ENCODE peak calls at places on chromosomes 3 and 15, in nine cellular contexts. S, Y, I, N, F, P, H, D and M are unnamed samples.

GRCh38 chr3:127803619-127804018 is 18.7 kb downstream of the MGLL start:
- DNase-seq in S (no peak), Y (no peak), I (peak; percentile 98), N (no peak), F (peak; percentile 88), P (peak; percentile 72), H (peak; percentile 85), D (no peak), M (no peak)

GRCh38 chr3:16028604-16029003 is 145.9 kb upstream of the GALNT15 start:
- DNase-seq in S (no peak), Y (no peak), I (peak; percentile 31), N (no peak), F (peak; percentile 45), P (no peak), H (no peak), D (no peak), M (no peak)

GRCh38 chr3:85589145-85589544 is 630.4 kb downstream of the CADM2 start:
- DNase-seq in S (no peak), Y (no peak), I (peak; percentile 41), N (no peak), F (peak; percentile 4), P (no peak), H (peak; percentile 73), D (no peak), M (no peak)

GRCh38 chr3:124529826-124530571 is 200.3 kb upstream of the UMPS start:
- DNase-seq in S (no peak), Y (no peak), I (peak; percentile 34), N (no peak), F (no peak), P (no peak), H (no peak), D (no peak), M (no peak)

GRCh38 chr3:160885791-160886286 is 129.8 kb downstream of the PPM1L start:
- DNase-seq in S (no peak), Y (peak; percentile 13), I (peak; percentile 75), N (peak; percentile 22), F (peak; percentile 25), P (peak; percentile 38), H (peak; percentile 92), D (peak; percentile 60), M (no peak)

GRCh38 chr3:167102071-167102470 is 278.0 kb downstream of the ZBBX start:
- DNase-seq in S (no peak), Y (no peak), I (peak; percentile 5), N (no peak), F (no peak), P (no peak), H (no peak), D (peak; percentile 54), M (no peak)

GRCh38 chr15:93072440-93073394 is 16.3 kb downstream of the RGMA start:
- DNase-seq in S (peak; percentile 69), Y (no peak), I (peak; percentile 53), N (peak; percentile 85), F (peak; percentile 58), P (no peak), H (peak; percentile 58), D (peak; percentile 86), M (peak; percentile 58)

GRCh38 chr3:169348981-169349942 is 314.2 kb downstream of the MECOM start:
- DNase-seq in S (no peak), Y (no peak), I (peak; percentile 13), N (no peak), F (peak; percentile 57), P (no peak), H (peak; percentile 9), D (no peak), M (no peak)

GRCh38 chr3:121998030-121998580 is 23.9 kb downstream of the ILDR1 start:
- DNase-seq in S (peak; percentile 22), Y (no peak), I (peak; percentile 76), N (no peak), F (peak; percentile 16), P (no peak), H (peak; percentile 18), D (no peak), M (no peak)

GRCh38 chr15:101011582-101011981 is 92.4 kb downstream of the LRRK1 start:
- DNase-seq in S (no peak), Y (no peak), I (no peak), N (no peak), F (no peak), P (no peak), H (no peak), D (peak; percentile 15), M (no peak)

GRCh38 chr3:172751188-172751571 is 654 bp downstream of the ECT2 start:
- DNase-seq in S (no peak), Y (no peak), I (peak; percentile 25), N (no peak), F (peak; percentile 39), P (no peak), H (peak; percentile 34), D (no peak), M (no peak)

GRCh38 chr15:85571780-85572179 is 191.4 kb downstream of the AKAP13 start:
- DNase-seq in S (no peak), Y (no peak), I (no peak), N (no peak), F (no peak), P (no peak), H (no peak), D (no peak), M (no peak)

GRCh38 chr3:164351126-164351525 is 727.2 kb downstream of the SI start:
- DNase-seq in S (no peak), Y (no peak), I (no peak), N (no peak), F (no peak), P (no peak), H (no peak), D (no peak), M (no peak)
- TF ChIP-seq CTCF in S (no peak), Y (no peak), I (no peak), N (no peak), F (no peak), P (no peak), H (no peak), D (no peak), M (no peak)

GRCh38 chr15:80474224-80474619 is 70.0 kb downstream of the ARNT2 start:
- DNase-seq in S (no peak), Y (no peak), I (no peak), N (no peak), F (no peak), P (no peak), H (no peak), D (no peak), M (no peak)

GRCh38 chr15:80473574-80474223 is 69.5 kb downstream of the ARNT2 start:
- DNase-seq in S (no peak), Y (no peak), I (no peak), N (no peak), F (no peak), P (no peak), H (no peak), D (no peak), M (no peak)

GRCh38 chr15:80476036-80476435 is 71.9 kb downstream of the ARNT2 start:
- DNase-seq in S (no peak), Y (no peak), I (peak; percentile 71), N (no peak), F (no peak), P (no peak), H (no peak), D (no peak), M (no peak)

GRCh38 chr15:80474751-80475295 is 70.6 kb downstream of the ARNT2 start:
- DNase-seq in S (no peak), Y (no peak), I (no peak), N (no peak), F (no peak), P (no peak), H (no peak), D (no peak), M (no peak)

GRCh38 chr15:80475572-80475971 is 71.4 kb downstream of the ARNT2 start:
- DNase-seq in S (no peak), Y (no peak), I (no peak), N (no peak), F (no peak), P (no peak), H (no peak), D (no peak), M (no peak)
- TF ChIP-seq CTCF in S (peak; percentile 46), Y (peak; percentile 20), I (peak; percentile 40), N (no peak), F (peak; percentile 41), P (peak; percentile 28), H (peak; percentile 27), D (peak; percentile 56), M (no peak)

GRCh38 chr3:133972156-133972555 is 57.6 kb downstream of the SLCO2A1 start:
- DNase-seq in S (no peak), Y (no peak), I (no peak), N (no peak), F (no peak), P (no peak), H (no peak), D (no peak), M (no peak)

GRCh38 chr3:133977568-133977967 is 52.2 kb downstream of the SLCO2A1 start:
- DNase-seq in S (no peak), Y (no peak), I (no peak), N (peak; percentile 38), F (no peak), P (no peak), H (no peak), D (no peak), M (no peak)

GRCh38 chr3:133970916-133971315 is 58.8 kb downstream of the SLCO2A1 start:
- DNase-seq in S (no peak), Y (no peak), I (no peak), N (no peak), F (no peak), P (no peak), H (no peak), D (no peak), M (no peak)

GRCh38 chr3:133967992-133968892 is 61.5 kb downstream of the SLCO2A1 start:
- DNase-seq in S (no peak), Y (no peak), I (no peak), N (no peak), F (no peak), P (no peak), H (no peak), D (no peak), M (no peak)

DNA sequence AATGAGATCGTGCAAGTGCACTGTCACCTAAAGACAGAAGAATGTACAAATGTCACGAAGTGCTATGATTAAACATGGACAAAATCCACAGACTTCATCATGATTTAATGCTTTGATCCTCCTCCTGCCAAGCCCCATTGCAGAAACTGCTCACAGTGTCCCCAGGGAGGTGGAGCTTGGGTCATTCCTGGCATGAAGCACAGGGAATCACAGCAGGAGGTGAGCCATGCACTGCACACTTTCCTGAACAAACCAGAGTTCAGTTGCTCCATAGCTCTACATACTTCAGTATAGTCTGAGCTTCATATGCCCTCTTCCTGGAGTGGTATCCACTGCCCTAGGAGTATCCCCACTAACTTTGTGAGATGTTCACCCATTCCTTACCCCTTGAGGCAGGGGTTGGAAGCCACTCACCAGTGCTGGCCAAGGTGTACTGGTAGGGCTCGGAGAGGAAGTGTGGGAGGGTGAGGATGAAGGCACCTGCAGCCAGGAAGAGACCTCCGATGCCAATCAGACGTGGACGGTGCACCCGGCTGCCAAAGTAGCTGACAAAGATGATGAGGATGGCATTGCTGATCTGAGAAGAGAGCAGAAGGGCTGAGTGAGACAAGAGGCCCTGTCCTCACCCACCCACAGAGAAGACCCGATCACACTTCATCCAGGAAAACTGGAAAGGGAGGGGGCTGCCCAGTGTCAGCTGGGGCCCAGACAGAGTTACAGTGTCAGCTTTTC is 56.3 kb downstream of the SLCO2A1 start:
- DNase-seq in S (no peak), Y (no peak), I (peak; percentile 82), N (no peak), F (peak; percentile 22), P (no peak), H (no peak), D (no peak), M (no peak)
- TF ChIP-seq CTCF in S (no peak), Y (no peak), I (no peak), N (no peak), F (no peak), P (no peak), H (no peak), D (no peak), M (no peak)

GRCh38 chr3:8506611-8507061 is 5.0 kb downstream of the LMCD1 start:
- DNase-seq in S (no peak), Y (no peak), I (peak; percentile 81), N (no peak), F (peak; percentile 83), P (no peak), H (peak; percentile 60), D (no peak), M (no peak)
- TF ChIP-seq CTCF in S (no peak), Y (no peak), I (no peak), N (no peak), F (no peak), P (no peak), H (no peak), D (no peak), M (no peak)